ENCODE peak calls at places on chromosomes 12 and 14, in five cellular contexts. One of them, this sample, is unnamed. For H3K27me3, the result is how much of the 10 kb centered on the place peaks cover.

GRCh38 chr12:20154060-20154459 is 214.3 kb upstream of the PDE3A start:
- DNase-seq in neural progenitor cell: no peak
- DNase-seq in WERI-Rb-1: no peak
- DNase-seq in dorsolateral prefrontal cortex: no peak
- DNase-seq in tibial artery: no peak
- DNase-seq in this sample: no peak

GRCh38 chr14:36028218-36028617 is 148.3 kb downstream of the PTCSC3 start:
- DNase-seq in dorsolateral prefrontal cortex: no peak
- DNase-seq in WERI-Rb-1: peak
- DNase-seq in tibial artery: no peak
- DNase-seq in neural progenitor cell: no peak
- DNase-seq in this sample: peak

GRCh38 chr12:62194616-62195015 is 65.6 kb upstream of the USP15 start:
- DNase-seq in dorsolateral prefrontal cortex: no peak
- DNase-seq in tibial artery: no peak
- DNase-seq in WERI-Rb-1: no peak
- DNase-seq in neural progenitor cell: no peak
- DNase-seq in this sample: no peak

GRCh38 chr12:67482751-67483661 is 165.5 kb upstream of the DYRK2 start:
- DNase-seq in dorsolateral prefrontal cortex: peak
- DNase-seq in neural progenitor cell: no peak
- DNase-seq in WERI-Rb-1: no peak
- DNase-seq in tibial artery: peak
- DNase-seq in this sample: no peak

GRCh38 chr12:103561174-103561573 is 25.9 kb upstream of the STAB2 start:
- DNase-seq in WERI-Rb-1: no peak
- DNase-seq in dorsolateral prefrontal cortex: no peak
- DNase-seq in tibial artery: no peak
- DNase-seq in neural progenitor cell: no peak
- DNase-seq in this sample: no peak

GRCh38 chr12:90757957-90758356 is 197.0 kb downstream of the CCER1 start:
- DNase-seq in WERI-Rb-1: no peak
- DNase-seq in dorsolateral prefrontal cortex: no peak
- DNase-seq in tibial artery: no peak
- DNase-seq in neural progenitor cell: no peak
- DNase-seq in this sample: no peak

GRCh38 chr12:122062832-122063690 is 15.5 kb upstream of the MLXIP start:
- DNase-seq in dorsolateral prefrontal cortex: no peak
- DNase-seq in neural progenitor cell: no peak
- DNase-seq in tibial artery: peak
- DNase-seq in WERI-Rb-1: no peak
- DNase-seq in this sample: peak

GRCh38 chr12:124515981-124516380 is 51.4 kb downstream of the NCOR2 start:
- DNase-seq in tibial artery: no peak
- DNase-seq in WERI-Rb-1: no peak
- DNase-seq in dorsolateral prefrontal cortex: no peak
- DNase-seq in neural progenitor cell: no peak
- DNase-seq in this sample: no peak

GRCh38 chr14:28116716-28117115 is 649.9 kb upstream of the FOXG1 start:
- DNase-seq in WERI-Rb-1: peak
- DNase-seq in neural progenitor cell: no peak
- DNase-seq in dorsolateral prefrontal cortex: no peak
- DNase-seq in tibial artery: no peak
- DNase-seq in this sample: peak

GRCh38 chr12:57213763-57214397 is 2.7 kb upstream of the NXPH4 start:
- DNase-seq in dorsolateral prefrontal cortex: no peak
- DNase-seq in tibial artery: no peak
- DNase-seq in neural progenitor cell: no peak
- DNase-seq in WERI-Rb-1: no peak
- DNase-seq in this sample: no peak

GRCh38 chr14:71492346-71492745 is 439.9 kb upstream of the RGS6 start:
- DNase-seq in dorsolateral prefrontal cortex: no peak
- DNase-seq in WERI-Rb-1: no peak
- DNase-seq in tibial artery: no peak
- DNase-seq in neural progenitor cell: no peak
- DNase-seq in this sample: no peak

GRCh38 chr14:75032939-75033338 is 18.3 kb downstream of the MLH3 start:
- DNase-seq in tibial artery: no peak
- DNase-seq in WERI-Rb-1: no peak
- DNase-seq in neural progenitor cell: no peak
- DNase-seq in dorsolateral prefrontal cortex: no peak
- DNase-seq in this sample: no peak

DNA sequence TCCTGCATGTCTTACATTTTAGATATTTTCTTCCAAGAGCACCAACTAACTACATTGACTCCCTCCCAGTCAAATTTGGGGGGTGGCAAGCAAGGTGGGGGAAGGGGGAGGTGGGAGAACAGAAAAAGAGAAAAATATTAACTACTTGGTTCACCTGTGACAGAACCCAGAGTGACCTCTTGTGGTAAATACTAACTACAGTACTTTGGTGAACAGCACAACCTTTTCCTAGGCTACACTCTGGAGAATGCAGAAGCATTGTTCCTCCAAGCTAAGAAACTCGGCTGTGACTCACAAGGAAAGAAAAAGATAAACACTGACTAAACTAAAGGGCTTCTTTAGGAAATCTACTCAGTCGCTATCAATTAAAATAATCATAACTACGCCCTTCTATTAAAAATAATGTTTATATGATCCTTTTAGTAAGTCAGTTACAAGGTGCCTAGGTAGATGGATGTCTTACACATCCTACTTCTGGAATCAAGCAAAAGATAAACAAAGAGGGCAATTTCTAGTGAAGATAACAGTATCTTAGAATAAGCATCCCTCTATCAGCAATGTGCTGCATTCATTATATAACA is 5.4 kb downstream of the KCNH5 start:
- DNase-seq in tibial artery: no peak
- DNase-seq in WERI-Rb-1: no peak
- DNase-seq in neural progenitor cell: peak
- DNase-seq in dorsolateral prefrontal cortex: no peak
- DNase-seq in this sample: peak
- H3K27me3 ChIP-seq in tibial artery: under half
- H3K27me3 ChIP-seq in WERI-Rb-1: under half
- H3K27me3 ChIP-seq in neural progenitor cell: under half
- H3K27me3 ChIP-seq in dorsolateral prefrontal cortex: under half
- H3K27me3 ChIP-seq in this sample: under half

GRCh38 chr14:101964297-101965144 is at the start of gene DYNC1H1:
- DNase-seq in WERI-Rb-1: peak
- DNase-seq in tibial artery: peak
- DNase-seq in neural progenitor cell: peak
- DNase-seq in dorsolateral prefrontal cortex: peak
- DNase-seq in this sample: peak

GRCh38 chr14:101965796-101966718 is 1.7 kb downstream of the DYNC1H1 start:
- DNase-seq in dorsolateral prefrontal cortex: no peak
- DNase-seq in neural progenitor cell: no peak
- DNase-seq in tibial artery: no peak
- DNase-seq in WERI-Rb-1: no peak
- DNase-seq in this sample: no peak

GRCh38 chr14:101963611-101964296 is 619 bp upstream of the DYNC1H1 start:
- DNase-seq in tibial artery: no peak
- DNase-seq in dorsolateral prefrontal cortex: no peak
- DNase-seq in neural progenitor cell: no peak
- DNase-seq in WERI-Rb-1: peak
- DNase-seq in this sample: no peak

GRCh38 chr14:101966742-101967141 is 2.4 kb downstream of the DYNC1H1 start:
- DNase-seq in tibial artery: no peak
- DNase-seq in neural progenitor cell: no peak
- DNase-seq in WERI-Rb-1: no peak
- DNase-seq in dorsolateral prefrontal cortex: no peak
- DNase-seq in this sample: no peak

GRCh38 chr14:101965145-101965531 is 765 bp downstream of the DYNC1H1 start:
- DNase-seq in neural progenitor cell: peak
- DNase-seq in WERI-Rb-1: peak
- DNase-seq in dorsolateral prefrontal cortex: peak
- DNase-seq in tibial artery: peak
- DNase-seq in this sample: peak
- H3K27me3 ChIP-seq in neural progenitor cell: under half
- H3K27me3 ChIP-seq in WERI-Rb-1: under half
- H3K27me3 ChIP-seq in dorsolateral prefrontal cortex: under half
- H3K27me3 ChIP-seq in tibial artery: under half
- H3K27me3 ChIP-seq in this sample: under half

DNA sequence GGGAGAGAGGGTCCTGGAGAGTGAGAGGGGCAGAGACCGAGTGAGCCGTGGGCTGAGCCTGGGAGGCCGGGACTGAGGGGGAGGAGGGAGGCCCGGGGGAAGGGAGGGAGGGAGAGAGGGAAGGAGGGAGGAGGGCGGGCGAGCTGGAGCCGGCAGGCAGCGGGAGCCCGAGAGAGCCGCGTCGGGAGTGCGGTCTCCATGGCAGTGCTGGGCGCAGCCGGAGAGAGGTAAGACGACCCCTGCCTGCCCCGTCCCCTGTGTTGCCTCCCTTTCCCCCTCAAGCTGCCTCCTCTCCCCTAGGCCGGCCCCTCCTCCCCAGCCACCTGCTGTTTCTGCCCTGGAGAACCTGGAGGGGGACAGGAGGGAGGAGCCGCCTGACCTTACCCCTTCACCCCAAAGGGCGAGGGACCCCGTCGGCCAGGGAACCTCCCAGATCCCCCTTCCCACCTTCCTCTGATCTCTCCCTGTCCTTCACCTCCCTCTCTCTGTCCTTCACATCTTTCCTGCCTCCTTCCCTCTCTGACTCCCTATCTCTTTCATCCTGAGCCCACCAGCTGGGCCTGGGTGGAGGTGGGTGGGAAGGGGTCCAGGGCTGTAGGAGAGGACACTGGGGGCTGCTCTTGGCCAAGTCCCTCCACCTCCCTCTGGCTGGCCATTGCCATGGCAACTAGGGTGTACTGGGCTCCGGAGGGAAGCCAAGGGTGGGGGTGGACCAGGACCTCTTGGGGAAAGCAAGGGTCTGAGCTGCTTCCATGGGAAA is at the start of gene GPR162:
- DNase-seq in tibial artery: no peak
- DNase-seq in WERI-Rb-1: peak
- DNase-seq in dorsolateral prefrontal cortex: peak
- DNase-seq in neural progenitor cell: peak
- DNase-seq in this sample: peak
- H3K27me3 ChIP-seq in tibial artery: under half
- H3K27me3 ChIP-seq in WERI-Rb-1: under half
- H3K27me3 ChIP-seq in dorsolateral prefrontal cortex: under half
- H3K27me3 ChIP-seq in neural progenitor cell: under half
- H3K27me3 ChIP-seq in this sample: under half

GRCh38 chr12:113846883-113847282 is 119.2 kb downstream of the RBM19 start:
- DNase-seq in WERI-Rb-1: no peak
- DNase-seq in neural progenitor cell: no peak
- DNase-seq in tibial artery: no peak
- DNase-seq in dorsolateral prefrontal cortex: no peak
- DNase-seq in this sample: no peak
- H3K27me3 ChIP-seq in WERI-Rb-1: under half
- H3K27me3 ChIP-seq in neural progenitor cell: under half
- H3K27me3 ChIP-seq in tibial artery: under half
- H3K27me3 ChIP-seq in dorsolateral prefrontal cortex: under half
- H3K27me3 ChIP-seq in this sample: under half

GRCh38 chr12:2288471-2288870 is 235.7 kb downstream of the CACNA1C start:
- DNase-seq in dorsolateral prefrontal cortex: no peak
- DNase-seq in tibial artery: peak
- DNase-seq in neural progenitor cell: no peak
- DNase-seq in WERI-Rb-1: no peak
- DNase-seq in this sample: no peak
- H3K27me3 ChIP-seq in dorsolateral prefrontal cortex: under half
- H3K27me3 ChIP-seq in tibial artery: under half
- H3K27me3 ChIP-seq in neural progenitor cell: under half
- H3K27me3 ChIP-seq in WERI-Rb-1: under half
- H3K27me3 ChIP-seq in this sample: under half

GRCh38 chr12:54204316-54204715 is 15.5 kb upstream of the SMUG1 start:
- DNase-seq in neural progenitor cell: no peak
- DNase-seq in dorsolateral prefrontal cortex: no peak
- DNase-seq in WERI-Rb-1: no peak
- DNase-seq in tibial artery: no peak
- DNase-seq in this sample: no peak

GRCh38 chr12:54208591-54208990 is 19.8 kb upstream of the SMUG1 start:
- DNase-seq in neural progenitor cell: no peak
- DNase-seq in tibial artery: no peak
- DNase-seq in dorsolateral prefrontal cortex: no peak
- DNase-seq in WERI-Rb-1: no peak
- DNase-seq in this sample: peak

GRCh38 chr12:54207539-54208267 is 18.9 kb upstream of the SMUG1 start:
- DNase-seq in neural progenitor cell: peak
- DNase-seq in WERI-Rb-1: peak
- DNase-seq in dorsolateral prefrontal cortex: peak
- DNase-seq in tibial artery: peak
- DNase-seq in this sample: peak

GRCh38 chr12:54210400-54210790 is 21.6 kb upstream of the SMUG1 start:
- DNase-seq in WERI-Rb-1: no peak
- DNase-seq in neural progenitor cell: no peak
- DNase-seq in dorsolateral prefrontal cortex: no peak
- DNase-seq in tibial artery: no peak
- DNase-seq in this sample: no peak

GRCh38 chr12:54206807-54207206 is 18.0 kb upstream of the SMUG1 start:
- DNase-seq in neural progenitor cell: no peak
- DNase-seq in tibial artery: no peak
- DNase-seq in dorsolateral prefrontal cortex: no peak
- DNase-seq in WERI-Rb-1: peak
- DNase-seq in this sample: no peak
- H3K27me3 ChIP-seq in neural progenitor cell: half or more
- H3K27me3 ChIP-seq in tibial artery: under half
- H3K27me3 ChIP-seq in dorsolateral prefrontal cortex: under half
- H3K27me3 ChIP-seq in WERI-Rb-1: under half
- H3K27me3 ChIP-seq in this sample: under half

GRCh38 chr12:92596388-92596787 is 106.4 kb upstream of the PLEKHG7 start:
- DNase-seq in tibial artery: no peak
- DNase-seq in WERI-Rb-1: no peak
- DNase-seq in dorsolateral prefrontal cortex: no peak
- DNase-seq in neural progenitor cell: no peak
- DNase-seq in this sample: no peak

GRCh38 chr12:92597997-92598396 is 104.8 kb upstream of the PLEKHG7 start:
- DNase-seq in dorsolateral prefrontal cortex: no peak
- DNase-seq in WERI-Rb-1: no peak
- DNase-seq in neural progenitor cell: no peak
- DNase-seq in tibial artery: no peak
- DNase-seq in this sample: no peak

GRCh38 chr12:92595663-92596062 is 107.1 kb upstream of the PLEKHG7 start:
- DNase-seq in WERI-Rb-1: no peak
- DNase-seq in tibial artery: no peak
- DNase-seq in neural progenitor cell: no peak
- DNase-seq in dorsolateral prefrontal cortex: no peak
- DNase-seq in this sample: no peak

GRCh38 chr12:92600052-92600451 is 102.7 kb upstream of the PLEKHG7 start:
- DNase-seq in WERI-Rb-1: no peak
- DNase-seq in dorsolateral prefrontal cortex: no peak
- DNase-seq in neural progenitor cell: no peak
- DNase-seq in tibial artery: no peak
- DNase-seq in this sample: no peak

DNA sequence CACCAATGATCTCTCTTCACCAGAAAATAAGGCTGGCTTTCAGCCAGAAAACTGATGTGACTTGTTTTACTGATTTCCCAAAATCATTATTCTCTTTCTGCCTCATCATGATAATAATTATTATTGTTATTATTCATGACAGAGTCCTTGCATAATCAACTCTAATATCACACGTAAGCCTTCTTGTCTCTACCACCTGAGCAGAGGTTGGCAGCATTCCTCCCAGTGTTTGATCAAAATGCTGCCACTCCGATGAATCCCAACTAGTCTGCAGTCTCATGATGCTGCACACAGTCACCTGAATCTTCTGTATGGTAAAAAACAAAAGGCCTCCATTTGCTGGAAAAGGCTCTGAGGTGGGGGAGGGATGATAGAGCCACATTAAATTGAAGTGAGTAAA is 105.7 kb upstream of the PLEKHG7 start:
- DNase-seq in WERI-Rb-1: no peak
- DNase-seq in dorsolateral prefrontal cortex: no peak
- DNase-seq in neural progenitor cell: no peak
- DNase-seq in tibial artery: no peak
- DNase-seq in this sample: no peak
- H3K27me3 ChIP-seq in WERI-Rb-1: under half
- H3K27me3 ChIP-seq in dorsolateral prefrontal cortex: under half
- H3K27me3 ChIP-seq in neural progenitor cell: under half
- H3K27me3 ChIP-seq in tibial artery: under half
- H3K27me3 ChIP-seq in this sample: under half

This sample was measured in BE2C.